ENCODE peak calls at places on chromosomes 12 and 14, in seven cellular contexts. A is NB4, U is A549, J is body of pancreas, Z is Peyer's patch, N is adrenal gland, I is IMR-90. H is an unnamed sample.
A peak's percentile ranks its signal among the peaks of the same experiment; 100 is the strongest.

GRCh38 chr14:93044601-93045000 is 71.1 kb downstream of the ITPK1 start:
- DNase-seq in A (no peak), U (no peak), J (no peak), Z (no peak), N (no peak), I (no peak), H (no peak)

GRCh38 chr14:64209428-64210165 is 84.6 kb downstream of the ESR2 start:
- DNase-seq in A (peak; percentile 43), U (no peak), J (no peak), Z (no peak), N (no peak), I (peak; percentile 71), H (no peak)

GRCh38 chr12:63949902-63950301 is 105.4 kb downstream of the SRGAP1 start:
- DNase-seq in A (no peak), U (no peak), J (peak; percentile 32), Z (no peak), N (no peak), I (peak; percentile 31), H (no peak)

GRCh38 chr14:91848602-91849001 is 18.7 kb downstream of the TC2N start:
- DNase-seq in A (no peak), U (no peak), J (no peak), Z (no peak), N (no peak), I (no peak), H (no peak)

GRCh38 chr14:67729072-67729561 is 27.4 kb downstream of the RDH12 start:
- DNase-seq in A (no peak), U (no peak), J (peak; percentile 55), Z (peak; percentile 51), N (no peak), I (no peak), H (no peak)

GRCh38 chr14:85421166-85421877 is 108.6 kb upstream of the FLRT2 start:
- DNase-seq in A (peak; percentile 14), U (peak; percentile 31), J (no peak), Z (no peak), N (no peak), I (peak; percentile 83), H (no peak)

GRCh38 chr12:128424931-128425431 is 158.0 kb downstream of the TMEM132C start:
- DNase-seq in A (no peak), U (no peak), J (no peak), Z (no peak), N (peak; percentile 52), I (no peak), H (no peak)

GRCh38 chr14:77580964-77581505 is 35.4 kb downstream of the SPTLC2 start:
- DNase-seq in A (no peak), U (no peak), J (no peak), Z (no peak), N (no peak), I (peak; percentile 89), H (no peak)

GRCh38 chr14:55440385-55440784 is at the start of gene TBPL2:
- DNase-seq in A (no peak), U (no peak), J (no peak), Z (no peak), N (no peak), I (no peak), H (no peak)

GRCh38 chr12:41932470-41932991 is 212.1 kb downstream of the GXYLT1 start:
- DNase-seq in A (peak; percentile 94), U (no peak), J (peak; percentile 50), Z (peak; percentile 62), N (peak; percentile 66), I (no peak), H (no peak)

GRCh38 chr14:99751539-99752485 is 41.4 kb upstream of the EML1 start:
- DNase-seq in A (no peak), U (no peak), J (no peak), Z (no peak), N (peak; percentile 81), I (peak; percentile 69), H (no peak)

GRCh38 chr12:101746661-101747060 is 7.4 kb upstream of the SYCP3 start:
- DNase-seq in A (no peak), U (no peak), J (peak; percentile 39), Z (no peak), N (no peak), I (peak; percentile 5), H (no peak)

GRCh38 chr14:75648066-75648838 is 12.4 kb downstream of the ERG28 start:
- DNase-seq in A (no peak), U (peak; percentile 82), J (peak; percentile 86), Z (no peak), N (peak; percentile 93), I (peak; percentile 99), H (peak; percentile 52)

GRCh38 chr14:45181329-45181728 is 45.6 kb downstream of the FANCM start:
- DNase-seq in A (no peak), U (no peak), J (no peak), Z (no peak), N (no peak), I (peak; percentile 6), H (no peak)

GRCh38 chr14:90777358-90777757 is 38.9 kb downstream of the TTC7B start:
- DNase-seq in A (no peak), U (no peak), J (no peak), Z (no peak), N (peak; percentile 10), I (no peak), H (no peak)

GRCh38 chr14:75279153-75279738 is 618 bp downstream of the FOS start:
- DNase-seq in A (peak; percentile 56), U (peak; percentile 47), J (peak; percentile 64), Z (peak; percentile 75), N (peak; percentile 92), I (peak; percentile 83), H (no peak)

GRCh38 chr12:46609281-46609623 is 216.5 kb downstream of the SLC38A4 start:
- DNase-seq in A (no peak), U (no peak), J (no peak), Z (no peak), N (no peak), I (no peak), H (no peak)

GRCh38 chr14:68386950-68387779 is 405.7 kb downstream of the ZFP36L1 start:
- DNase-seq in A (no peak), U (no peak), J (no peak), Z (no peak), N (no peak), I (peak; percentile 67), H (no peak)

GRCh38 chr12:109156586-109156985 is 40.2 kb downstream of the ACACB start:
- DNase-seq in A (no peak), U (no peak), J (no peak), Z (no peak), N (peak; percentile 45), I (no peak), H (no peak)

GRCh38 chr12:109156036-109156435 is 39.6 kb downstream of the ACACB start:
- DNase-seq in A (no peak), U (no peak), J (no peak), Z (no peak), N (peak; percentile 41), I (no peak), H (no peak)

GRCh38 chr12:109157986-109158385 is 41.6 kb downstream of the ACACB start:
- DNase-seq in A (no peak), U (no peak), J (no peak), Z (no peak), N (peak; percentile 58), I (no peak), H (no peak)

GRCh38 chr12:109153711-109154434 is 37.5 kb downstream of the ACACB start:
- DNase-seq in A (no peak), U (no peak), J (peak; percentile 47), Z (no peak), N (peak; percentile 70), I (no peak), H (no peak)

GRCh38 chr12:109154485-109155438 is 38.4 kb downstream of the ACACB start:
- DNase-seq in A (peak; percentile 92), U (peak; percentile 94), J (peak; percentile 87), Z (peak; percentile 89), N (peak; percentile 94), I (peak; percentile 53), H (peak; percentile 93)
- TF ChIP-seq POLR2A in A (peak; percentile 68), U (peak; percentile 52), J (peak; percentile 28), Z (no peak), N (peak; percentile 80), I (no peak), H (peak; percentile 41)

GRCh38 chr14:49594347-49595089 is 4.2 kb upstream of the LRR1 start:
- DNase-seq in A (no peak), U (peak; percentile 38), J (no peak), Z (no peak), N (peak; percentile 85), I (peak; percentile 85), H (no peak)
- TF ChIP-seq POLR2A in A (no peak), U (no peak), J (no peak), Z (no peak), N (peak; percentile 44), I (no peak), H (no peak)

DNA sequence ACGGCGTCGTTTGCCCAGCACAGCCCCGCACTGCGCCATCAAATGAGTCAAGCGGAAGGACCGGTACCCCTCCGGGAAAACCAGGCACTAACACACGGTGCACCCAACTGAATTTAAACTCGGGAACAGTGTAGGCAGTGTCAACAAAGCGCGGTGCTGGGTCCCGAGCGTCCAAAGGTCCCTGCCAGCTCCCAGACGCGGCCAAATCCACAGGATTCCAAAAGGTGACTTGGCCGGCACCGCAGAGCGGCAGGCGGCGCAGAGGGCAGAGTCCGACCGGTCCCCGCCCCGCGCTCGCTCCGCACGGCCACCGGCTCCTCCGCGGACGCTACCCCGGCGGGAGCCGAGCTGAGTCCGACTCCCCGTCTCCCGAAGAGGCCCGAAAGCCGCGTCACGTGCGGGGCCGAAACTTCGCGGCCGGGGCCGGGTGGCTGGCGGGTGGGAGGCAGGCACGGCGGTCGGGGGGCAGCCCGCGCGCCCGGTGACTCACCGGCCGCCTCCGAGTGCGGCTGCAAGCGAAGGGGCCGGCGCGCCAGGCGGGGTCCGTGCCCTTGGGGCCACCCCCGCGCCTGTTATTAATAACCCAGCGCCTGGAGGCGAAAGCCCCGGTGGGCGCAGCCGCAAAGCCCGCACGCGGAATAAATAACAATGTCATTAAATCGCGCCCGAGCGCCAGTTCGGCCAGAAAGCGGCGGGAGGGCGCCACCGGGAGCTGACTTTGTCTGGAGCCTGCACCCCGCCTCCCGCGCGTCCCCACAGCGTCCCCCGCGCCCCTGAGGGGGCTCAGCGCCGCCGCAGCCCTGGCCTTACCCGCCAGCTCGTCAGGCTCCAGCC is 823 bp downstream of the DENND5B start:
- DNase-seq in A (peak; percentile 92), U (peak; percentile 81), J (peak; percentile 81), Z (peak; percentile 92), N (peak; percentile 87), I (peak; percentile 58), H (peak; percentile 48)
- TF ChIP-seq POLR2A in A (peak; percentile 58), U (no peak), J (peak; percentile 46), Z (peak; percentile 41), N (peak; percentile 76), I (peak; percentile 63), H (peak; percentile 24)

GRCh38 chr14:102392506-102392905 is 29.8 kb downstream of the TECPR2 start:
- DNase-seq in A (no peak), U (no peak), J (no peak), Z (no peak), N (no peak), I (peak; percentile 40), H (no peak)

GRCh38 chr14:102394717-102395378 is 32.1 kb downstream of the TECPR2 start:
- DNase-seq in A (peak; percentile 86), U (no peak), J (no peak), Z (no peak), N (peak; percentile 33), I (no peak), H (no peak)

GRCh38 chr14:102390486-102390885 is 27.7 kb downstream of the TECPR2 start:
- DNase-seq in A (peak; percentile 63), U (no peak), J (no peak), Z (no peak), N (no peak), I (peak; percentile 57), H (no peak)

GRCh38 chr14:102389261-102389660 is 26.5 kb downstream of the TECPR2 start:
- DNase-seq in A (peak; percentile 66), U (no peak), J (no peak), Z (no peak), N (no peak), I (no peak), H (no peak)

GRCh38 chr14:102390064-102390463 is 27.3 kb downstream of the TECPR2 start:
- DNase-seq in A (no peak), U (no peak), J (no peak), Z (no peak), N (no peak), I (peak; percentile 36), H (no peak)
- TF ChIP-seq POLR2A in A (no peak), U (no peak), J (no peak), Z (no peak), N (no peak), I (no peak), H (no peak)